ENCODE peak calls at places on chromosomes 6 and 20, in four cellular contexts. One of them, this sample, is unnamed.

GRCh38 chr6:22221630-22222029 is 75.2 kb downstream of the PRL start:
- DNase-seq in Panc1: no peak
- DNase-seq in heart right ventricle: no peak
- DNase-seq in substantia nigra: no peak
- DNase-seq in this sample: no peak

GRCh38 chr6:37804676-37805075 is 14.9 kb upstream of the ZFAND3 start:
- DNase-seq in Panc1: no peak
- DNase-seq in heart right ventricle: no peak
- DNase-seq in substantia nigra: no peak
- DNase-seq in this sample: no peak

GRCh38 chr6:303948-304558 is 11.8 kb downstream of the DUSP22 start:
- DNase-seq in Panc1: no peak
- DNase-seq in heart right ventricle: no peak
- DNase-seq in substantia nigra: no peak
- DNase-seq in this sample: no peak

GRCh38 chr20:2207770-2208097 is 88.1 kb upstream of the TGM3 start:
- DNase-seq in Panc1: no peak
- DNase-seq in heart right ventricle: no peak
- DNase-seq in substantia nigra: no peak
- DNase-seq in this sample: no peak

GRCh38 chr20:49882171-49882970 is 33.0 kb downstream of the SPATA2 start:
- DNase-seq in Panc1: no peak
- DNase-seq in heart right ventricle: no peak
- DNase-seq in substantia nigra: no peak
- DNase-seq in this sample: no peak

GRCh38 chr20:33663161-33664084 is 1.3 kb downstream of the C20orf144 start:
- DNase-seq in Panc1: no peak
- DNase-seq in heart right ventricle: peak; percentile 81
- DNase-seq in substantia nigra: peak; percentile 75
- DNase-seq in this sample: peak; percentile 55

GRCh38 chr6:30399390-30400058 is 54.6 kb downstream of the RPP21 start:
- DNase-seq in Panc1: no peak
- DNase-seq in heart right ventricle: no peak
- DNase-seq in substantia nigra: no peak
- DNase-seq in this sample: no peak

GRCh38 chr6:40936810-40937209 is 102.2 kb downstream of the UNC5CL start:
- DNase-seq in Panc1: no peak
- DNase-seq in heart right ventricle: no peak
- DNase-seq in substantia nigra: no peak
- DNase-seq in this sample: no peak

GRCh38 chr6:155224031-155224451 is 39.8 kb upstream of the CLDN20 start:
- DNase-seq in Panc1: peak; percentile 79
- DNase-seq in heart right ventricle: no peak
- DNase-seq in substantia nigra: no peak
- DNase-seq in this sample: no peak

GRCh38 chr6:161830866-161831600 is 557.2 kb upstream of the AGPAT4 start:
- DNase-seq in Panc1: no peak
- DNase-seq in heart right ventricle: no peak
- DNase-seq in substantia nigra: no peak
- DNase-seq in this sample: no peak

GRCh38 chr6:142313284-142313683 is 11.5 kb downstream of the ADGRG6 start:
- DNase-seq in Panc1: no peak
- DNase-seq in heart right ventricle: no peak
- DNase-seq in substantia nigra: no peak
- DNase-seq in this sample: no peak

GRCh38 chr6:107361568-107362270 is 97.6 kb downstream of the PDSS2 start:
- DNase-seq in Panc1: no peak
- DNase-seq in heart right ventricle: no peak
- DNase-seq in substantia nigra: no peak
- DNase-seq in this sample: no peak

GRCh38 chr6:135182120-135182992 is 1.2 kb downstream of the MYB start:
- DNase-seq in Panc1: no peak
- DNase-seq in heart right ventricle: no peak
- DNase-seq in substantia nigra: no peak
- DNase-seq in this sample: no peak

GRCh38 chr6:35317483-35318199 is 20.0 kb downstream of the DEF6 start:
- DNase-seq in Panc1: no peak
- DNase-seq in heart right ventricle: no peak
- DNase-seq in substantia nigra: no peak
- DNase-seq in this sample: no peak

GRCh38 chr6:137808191-137808590 is 58.9 kb upstream of the TNFAIP3 start:
- DNase-seq in Panc1: peak; percentile 48
- DNase-seq in heart right ventricle: no peak
- DNase-seq in substantia nigra: no peak
- DNase-seq in this sample: no peak

GRCh38 chr6:73680289-73680688 is 15.7 kb upstream of the CD109 start:
- DNase-seq in Panc1: no peak
- DNase-seq in heart right ventricle: no peak
- DNase-seq in substantia nigra: no peak
- DNase-seq in this sample: no peak

GRCh38 chr6:100862063-100862462 is 19.1 kb downstream of the ASCC3 start:
- DNase-seq in Panc1: no peak
- DNase-seq in heart right ventricle: no peak
- DNase-seq in substantia nigra: no peak
- DNase-seq in this sample: no peak
- H3K27ac ChIP-seq in Panc1: no peak overlapping the region
- H3K27ac ChIP-seq in heart right ventricle: no peak overlapping the region
- H3K27ac ChIP-seq in substantia nigra: no peak overlapping the region
- H3K27ac ChIP-seq in this sample: no peak overlapping the region

GRCh38 chr6:130425532-130425931 is 59.7 kb downstream of the TMEM200A start:
- DNase-seq in Panc1: no peak
- DNase-seq in heart right ventricle: no peak
- DNase-seq in substantia nigra: no peak
- DNase-seq in this sample: no peak
- H3K27ac ChIP-seq in Panc1: no peak overlapping the region
- H3K27ac ChIP-seq in heart right ventricle: no peak overlapping the region
- H3K27ac ChIP-seq in substantia nigra: no peak overlapping the region
- H3K27ac ChIP-seq in this sample: no peak overlapping the region

GRCh38 chr6:25175216-25175615 is 104.0 kb upstream of the CARMIL1 start:
- DNase-seq in Panc1: no peak
- DNase-seq in heart right ventricle: no peak
- DNase-seq in substantia nigra: no peak
- DNase-seq in this sample: no peak
- H3K27ac ChIP-seq in Panc1: no peak overlapping the region
- H3K27ac ChIP-seq in heart right ventricle: no peak overlapping the region
- H3K27ac ChIP-seq in substantia nigra: no peak overlapping the region
- H3K27ac ChIP-seq in this sample: no peak overlapping the region

DNA sequence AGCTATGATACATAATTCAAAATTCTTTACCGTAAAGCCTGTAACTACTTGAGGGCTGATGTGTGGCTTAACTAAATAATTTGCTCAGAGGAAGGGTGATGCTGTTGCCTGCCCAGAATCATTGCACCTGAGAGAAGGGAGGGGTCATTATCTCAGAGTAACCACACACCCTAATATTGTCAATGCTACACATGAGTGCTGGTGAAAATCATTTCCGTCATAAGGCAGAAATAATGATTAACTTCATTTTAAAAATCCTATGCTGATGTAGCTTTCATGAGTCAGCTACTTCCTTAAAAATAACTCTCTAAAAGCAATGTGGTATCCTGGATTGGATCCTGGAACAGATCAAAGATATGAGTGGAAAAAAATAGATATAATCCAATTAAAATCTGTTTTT is 146.4 kb upstream of the FAM83B start:
- DNase-seq in Panc1: no peak
- DNase-seq in heart right ventricle: no peak
- DNase-seq in substantia nigra: no peak
- DNase-seq in this sample: no peak
- H3K27ac ChIP-seq in Panc1: no peak overlapping the region
- H3K27ac ChIP-seq in heart right ventricle: no peak overlapping the region
- H3K27ac ChIP-seq in substantia nigra: no peak overlapping the region
- H3K27ac ChIP-seq in this sample: no peak overlapping the region

GRCh38 chr6:130643361-130643760 is 183.8 kb upstream of the SMLR1 start:
- DNase-seq in Panc1: no peak
- DNase-seq in heart right ventricle: no peak
- DNase-seq in substantia nigra: no peak
- DNase-seq in this sample: no peak
- H3K27ac ChIP-seq in Panc1: no peak overlapping the region
- H3K27ac ChIP-seq in heart right ventricle: no peak overlapping the region
- H3K27ac ChIP-seq in substantia nigra: no peak overlapping the region
- H3K27ac ChIP-seq in this sample: no peak overlapping the region

DNA sequence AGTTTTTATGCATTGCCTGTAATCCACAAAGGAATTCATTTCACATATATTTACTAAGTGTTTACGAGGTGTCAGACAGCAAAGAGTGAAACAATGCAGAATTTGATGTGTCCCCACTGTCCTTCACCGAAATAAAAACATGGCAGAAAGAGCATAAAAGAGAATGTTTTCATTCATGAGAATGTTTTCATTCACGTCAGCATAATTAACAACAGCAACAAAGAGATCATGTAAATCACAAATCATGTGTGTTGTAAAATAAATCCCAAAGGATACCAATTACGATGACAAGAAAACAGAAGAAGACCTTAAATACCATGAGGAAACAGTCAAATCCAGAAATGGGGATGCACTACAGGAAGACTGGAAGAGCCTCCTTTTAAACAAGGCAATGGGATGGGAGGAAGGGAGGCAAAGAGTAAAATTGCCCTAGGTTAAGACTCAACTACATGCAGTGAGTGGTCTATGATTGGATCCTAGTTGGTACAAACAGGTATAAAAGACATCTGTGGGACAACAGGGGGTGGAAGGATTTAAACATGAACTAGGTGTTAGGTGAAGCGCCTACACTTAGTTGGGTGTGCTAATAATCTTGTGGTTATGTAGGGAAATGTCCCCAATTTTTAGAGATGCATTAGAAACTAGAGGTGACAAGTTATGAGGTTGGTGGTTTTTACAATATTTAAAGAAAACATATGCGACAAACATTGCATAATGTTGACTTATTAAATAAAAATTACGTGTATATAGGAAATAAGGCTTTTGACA is 1.5 kb downstream of the ZSCAN31 start:
- DNase-seq in Panc1: no peak
- DNase-seq in heart right ventricle: no peak
- DNase-seq in substantia nigra: no peak
- DNase-seq in this sample: no peak
- H3K27ac ChIP-seq in Panc1: peak overlapping the region; percentile 95
- H3K27ac ChIP-seq in heart right ventricle: peak overlapping the region; percentile 91
- H3K27ac ChIP-seq in substantia nigra: peak overlapping the region; percentile 95
- H3K27ac ChIP-seq in this sample: no peak overlapping the region

DNA sequence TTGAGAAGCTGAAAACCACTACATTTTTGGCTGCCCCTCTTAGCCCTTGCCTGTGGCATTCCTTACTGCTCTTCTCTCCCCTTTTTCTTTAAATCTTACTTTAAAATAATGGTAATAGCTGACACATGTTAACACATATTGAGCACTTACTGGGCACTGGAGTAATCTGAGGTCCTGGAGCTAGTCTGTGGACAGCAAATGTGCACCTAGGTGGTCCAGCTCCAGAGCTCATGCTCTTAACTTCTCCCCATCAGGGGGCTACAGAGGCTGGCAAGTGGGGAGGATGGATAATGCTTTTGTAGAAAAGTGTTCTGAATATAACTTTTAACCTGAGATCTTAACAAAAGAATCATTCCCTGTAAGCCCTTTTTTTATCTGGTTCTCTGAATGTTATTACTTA is 74.8 kb downstream of the ADGRB3 start:
- DNase-seq in Panc1: no peak
- DNase-seq in heart right ventricle: no peak
- DNase-seq in substantia nigra: no peak
- DNase-seq in this sample: no peak
- H3K27ac ChIP-seq in Panc1: no peak overlapping the region
- H3K27ac ChIP-seq in heart right ventricle: no peak overlapping the region
- H3K27ac ChIP-seq in substantia nigra: peak overlapping the region; percentile 32
- H3K27ac ChIP-seq in this sample: peak overlapping the region; percentile 60

GRCh38 chr6:109389650-109390274 is 7.5 kb upstream of the CD164 start:
- DNase-seq in Panc1: no peak
- DNase-seq in heart right ventricle: peak; percentile 52
- DNase-seq in substantia nigra: no peak
- DNase-seq in this sample: no peak
- H3K27ac ChIP-seq in Panc1: no peak overlapping the region
- H3K27ac ChIP-seq in heart right ventricle: no peak overlapping the region
- H3K27ac ChIP-seq in substantia nigra: no peak overlapping the region
- H3K27ac ChIP-seq in this sample: no peak overlapping the region